ENCODE peak calls at places on chromosome 1, in eight cellular contexts. E, O, K, N, R, P, I and S are unnamed samples.

GRCh38 chr1:244074559-244075171 is 23.6 kb downstream of the ZBTB18 start:
- DNase-seq in I (no peak), P (peak; percentile 83), R (no peak), N (peak; percentile 56), K (peak; percentile 84), O (no peak), E (no peak), S (no peak)

GRCh38 chr1:180962178-180962577 is 49.5 kb downstream of the KIAA1614 start:
- DNase-seq in P (no peak), E (no peak), O (no peak), N (no peak), K (peak; percentile 14), I (no peak), R (no peak), S (no peak)

GRCh38 chr1:41529621-41530395 is 45.3 kb upstream of the EDN2 start:
- DNase-seq in R (no peak), P (no peak), O (no peak), K (no peak), I (no peak), E (no peak), N (no peak), S (no peak)

GRCh38 chr1:168585191-168585590 is 8.8 kb downstream of the XCL1 start:
- DNase-seq in N (no peak), O (peak; percentile 16), R (no peak), E (no peak), P (no peak), I (peak; percentile 48), K (no peak), S (no peak)

GRCh38 chr1:224500802-224501201 is 66.2 kb upstream of the WDR26 start:
- DNase-seq in K (no peak), I (no peak), E (no peak), O (no peak), P (no peak), N (no peak), R (no peak), S (no peak)

GRCh38 chr1:110879758-110880606 is 7.0 kb downstream of the CD53 start:
- DNase-seq in K (peak; percentile 86), E (no peak), R (no peak), P (peak; percentile 56), N (peak; percentile 56), I (no peak), O (no peak), S (no peak)

GRCh38 chr1:15947382-15948090 is 28.4 kb downstream of the ZBTB17 start:
- DNase-seq in N (no peak), E (no peak), P (no peak), O (no peak), K (no peak), R (no peak), I (no peak), S (no peak)

GRCh38 chr1:159923203-159924024 is 1.9 kb downstream of the TAGLN2 start:
- DNase-seq in P (peak; percentile 81), I (no peak), R (peak; percentile 90), K (peak; percentile 93), O (peak; percentile 92), N (peak; percentile 69), E (peak; percentile 89), S (peak; percentile 90)

GRCh38 chr1:239898067-239898730 is 193.5 kb upstream of the FMN2 start:
- DNase-seq in O (peak; percentile 78), N (peak; percentile 52), P (peak; percentile 80), E (peak; percentile 73), R (peak; percentile 84), I (peak; percentile 81), K (peak; percentile 85), S (no peak)

GRCh38 chr1:39574646-39575045 is 1.9 kb downstream of the PABPC4 start:
- DNase-seq in I (no peak), R (no peak), O (peak; percentile 42), N (no peak), E (no peak), K (no peak), P (no peak), S (no peak)

GRCh38 chr1:244219802-244220201 is 168.7 kb downstream of the ZBTB18 start:
- DNase-seq in P (no peak), R (no peak), I (no peak), O (no peak), E (no peak), N (no peak), K (no peak), S (no peak)

GRCh38 chr1:115056395-115056798 is 26.8 kb downstream of the TSHB start:
- DNase-seq in K (no peak), I (no peak), P (no peak), E (no peak), O (peak; percentile 95), R (peak; percentile 95), N (no peak), S (no peak)